ENCODE peak calls at places on chromosomes 7 and 10, in four cellular contexts. C is hippocampal formation, T is occipital lobe, Q is LoVo. H is an unnamed sample.

GRCh38 chr7:74606101-74606908 is 51.2 kb upstream of the GTF2I start:
- DNase-seq in T (no peak), Q (no peak), C (peak; percentile 48), H (no peak)

GRCh38 chr7:148110097-148110868 is 480.3 kb upstream of the C7orf33 start:
- DNase-seq in C (no peak), T (no peak), Q (no peak), H (no peak)

GRCh38 chr10:106931159-106931852 is 233.2 kb downstream of the SORCS1 start:
- DNase-seq in Q (no peak), C (no peak), T (no peak), H (no peak)

GRCh38 chr7:129295015-129295423 is 70.2 kb downstream of the AHCYL2 start:
- DNase-seq in Q (no peak), T (no peak), C (no peak), H (no peak)

GRCh38 chr7:151648429-151648828 is 128.7 kb upstream of the RHEB start:
- DNase-seq in C (no peak), T (no peak), Q (peak; percentile 20), H (no peak)

GRCh38 chr10:34078798-34079470 is 736.2 kb downstream of the PARD3 start:
- DNase-seq in Q (no peak), C (no peak), T (no peak), H (no peak)

GRCh38 chr7:129776397-129776792 is 164.9 kb downstream of the NRF1 start:
- DNase-seq in Q (no peak), T (no peak), C (no peak), H (no peak)

GRCh38 chr7:155921086-155921803 is 109.0 kb upstream of the SHH start:
- DNase-seq in T (no peak), C (no peak), Q (no peak), H (no peak)

GRCh38 chr7:455110-455928 is 64.3 kb downstream of the PDGFA start:
- DNase-seq in C (no peak), T (no peak), Q (peak; percentile 72), H (no peak)

H was measured in nucleus accumbens.